ENCODE peak calls at places on chromosomes 2 and 18, in eight cellular contexts. U, F, L, Z, O, W, T and G are unnamed samples.

GRCh38 chr18:57806891-57807280 is 3.8 kb upstream of the ATP8B1 start:
- DNase-seq in O (peak), F (peak), Z (no peak), L (peak), U (peak), T (no peak), W (no peak), G (no peak)

GRCh38 chr2:169476459-169476858 is 2.8 kb upstream of the BBS5 start:
- DNase-seq in U (no peak), T (no peak), F (no peak), Z (no peak), O (no peak), W (no peak), L (no peak), G (no peak)

GRCh38 chr2:138030459-138030858 is 66.2 kb downstream of the HNMT start:
- DNase-seq in Z (no peak), O (no peak), F (peak), W (no peak), T (no peak), L (peak), U (no peak), G (no peak)

GRCh38 chr2:182248362-182248761 is 178.5 kb downstream of the PDE1A start:
- DNase-seq in O (no peak), F (no peak), L (no peak), W (no peak), T (no peak), U (no peak), Z (no peak), G (no peak)

GRCh38 chr18:10557085-10557677 is 31.4 kb downstream of the NAPG start:
- DNase-seq in T (no peak), O (no peak), L (no peak), U (no peak), W (no peak), Z (no peak), F (no peak), G (no peak)

GRCh38 chr18:76348267-76349066 is 146.6 kb downstream of the ZNF516 start:
- DNase-seq in L (no peak), F (no peak), U (no peak), Z (no peak), W (no peak), O (no peak), T (no peak), G (no peak)

GRCh38 chr2:177169810-177170514 is 42.6 kb upstream of the HNRNPA3 start:
- DNase-seq in U (no peak), O (no peak), Z (no peak), T (no peak), W (no peak), F (no peak), L (peak), G (no peak)

GRCh38 chr2:152611458-152612231 is 105.6 kb downstream of the PRPF40A start:
- DNase-seq in L (peak), T (no peak), U (peak), Z (no peak), W (no peak), O (peak), F (peak), G (peak)

GRCh38 chr2:113910110-113910717 is 20.3 kb downstream of the ACTR3 start:
- DNase-seq in O (no peak), T (no peak), Z (peak), F (no peak), U (no peak), L (no peak), W (peak), G (no peak)

GRCh38 chr2:28488083-28488482 is 7.8 kb upstream of the PLB1 start:
- DNase-seq in T (no peak), F (no peak), W (no peak), O (no peak), U (no peak), L (no peak), Z (no peak), G (no peak)

GRCh38 chr2:225748606-225749005 is 349.1 kb downstream of the NYAP2 start:
- DNase-seq in T (no peak), O (no peak), Z (no peak), W (no peak), L (peak), U (no peak), F (no peak), G (no peak)

GRCh38 chr2:232927041-232927792 is 57.2 kb downstream of the SNORC start:
- DNase-seq in F (peak), U (no peak), Z (peak), L (peak), O (no peak), W (no peak), T (no peak), G (no peak)

GRCh38 chr2:127330753-127331152 is 36.8 kb upstream of the ERCC3 start:
- DNase-seq in T (no peak), W (no peak), O (no peak), U (no peak), Z (no peak), L (no peak), F (no peak), G (no peak)

GRCh38 chr18:45107425-45107824 is 426.7 kb downstream of the SETBP1 start:
- DNase-seq in L (peak), U (no peak), Z (no peak), W (no peak), O (no peak), T (no peak), F (peak), G (no peak)

GRCh38 chr2:112465373-112465772 is 16.6 kb upstream of the TTL start:
- DNase-seq in U (peak), F (peak), W (no peak), O (no peak), T (no peak), L (peak), Z (no peak), G (no peak)

GRCh38 chr18:66825347-66825746 is 221.5 kb upstream of the CDH19 start:
- DNase-seq in F (no peak), L (no peak), Z (no peak), W (no peak), T (no peak), O (no peak), U (no peak), G (no peak)

GRCh38 chr2:104866122-104866864 is 12.4 kb downstream of the POU3F3 start:
- DNase-seq in W (no peak), T (no peak), Z (no peak), U (no peak), O (no peak), F (no peak), L (no peak), G (no peak)

GRCh38 chr18:10660485-10660884 is 134.7 kb downstream of the NAPG start:
- DNase-seq in T (no peak), Z (no peak), U (no peak), O (peak), L (peak), F (peak), W (no peak), G (no peak)

GRCh38 chr2:120177973-120178372 is 45.2 kb downstream of the TMEM185B start:
- DNase-seq in U (no peak), W (no peak), T (no peak), L (no peak), Z (no peak), O (no peak), F (no peak), G (no peak)

GRCh38 chr18:79915161-79916127 is 36.0 kb downstream of the SLC66A2 start:
- DNase-seq in U (no peak), O (peak), T (no peak), Z (no peak), L (no peak), W (no peak), F (no peak), G (no peak)

GRCh38 chr2:26900831-26901321 is 52.9 kb downstream of the DPYSL5 start:
- DNase-seq in O (no peak), T (no peak), F (no peak), Z (no peak), L (no peak), W (no peak), U (no peak), G (no peak)

GRCh38 chr2:215364157-215365155 is 52.6 kb downstream of the ATIC start:
- DNase-seq in T (no peak), Z (no peak), O (no peak), L (peak), F (no peak), U (peak), W (no peak), G (no peak)

GRCh38 chr2:216619411-216620393 is 13.5 kb upstream of the IGFBP2 start:
- DNase-seq in Z (no peak), O (no peak), U (peak), W (no peak), T (no peak), L (peak), F (no peak), G (no peak)

GRCh38 chr2:105950521-105951389 is 206.0 kb downstream of the NCK2 start:
- DNase-seq in F (no peak), U (peak), L (no peak), T (peak), W (no peak), Z (no peak), O (no peak), G (no peak)